ENCODE peak calls at places on chromosomes 2 and 18, in six cellular contexts. D is A549, N is AG09309, F is PC-3, V is uterus, B is coronary artery. G is an unnamed sample.

GRCh38 chr2:236866542-236867340 is 218.9 kb upstream of the COPS8 start:
- DNase-seq in D (no peak), N (no peak), F (no peak), V (no peak), B (peak), G (no peak)

GRCh38 chr18:9927392-9928063 is 13.7 kb downstream of the VAPA start:
- DNase-seq in D (no peak), N (no peak), F (no peak), V (no peak), B (no peak), G (no peak)

GRCh38 chr18:23951206-23951605 is 63.3 kb upstream of the TTC39C start:
- DNase-seq in D (no peak), N (no peak), F (no peak), V (no peak), B (no peak), G (no peak)

GRCh38 chr2:165361511-165361910 is 108.0 kb upstream of the CSRNP3 start:
- DNase-seq in D (no peak), N (no peak), F (no peak), V (no peak), B (no peak), G (no peak)

GRCh38 chr18:32158108-32158624 is 31.7 kb upstream of the MEP1B start:
- DNase-seq in D (peak), N (peak), F (peak), V (peak), B (peak), G (peak)

GRCh38 chr18:69996417-69996816 is 48.7 kb upstream of the CD226 start:
- DNase-seq in D (no peak), N (no peak), F (no peak), V (no peak), B (no peak), G (no peak)

GRCh38 chr2:24917731-24918325 is 2.2 kb downstream of the ADCY3 start:
- DNase-seq in D (no peak), N (no peak), F (no peak), V (no peak), B (no peak), G (no peak)

GRCh38 chr2:176931588-176932563 is 280.7 kb upstream of the HNRNPA3 start:
- DNase-seq in D (peak), N (peak), F (peak), V (no peak), B (no peak), G (peak)

GRCh38 chr2:48105848-48106247 is 199.6 kb upstream of the FBXO11 start:
- DNase-seq in D (no peak), N (no peak), F (no peak), V (no peak), B (no peak), G (no peak)

GRCh38 chr2:73176205-73176880 is 26.0 kb upstream of the NOTO start:
- DNase-seq in D (no peak), N (no peak), F (no peak), V (peak), B (no peak), G (no peak)

GRCh38 chr2:46268196-46268595 is 29.0 kb upstream of the EPAS1 start:
- DNase-seq in D (no peak), N (no peak), F (no peak), V (no peak), B (no peak), G (no peak)

GRCh38 chr2:80007722-80008503 is 296.6 kb downstream of the LRRTM1 start:
- DNase-seq in D (no peak), N (no peak), F (no peak), V (no peak), B (no peak), G (no peak)

GRCh38 chr18:1663879-1664705 is 759.4 kb downstream of the ADCYAP1 start:
- DNase-seq in D (peak), N (no peak), F (peak), V (peak), B (no peak), G (peak)

GRCh38 chr2:96680561-96681141 is 38.1 kb downstream of the FER1L5 start:
- DNase-seq in D (no peak), N (no peak), F (no peak), V (no peak), B (no peak), G (no peak)

GRCh38 chr2:76861708-76862107 is 660.5 kb downstream of the LRRTM4 start:
- DNase-seq in D (no peak), N (no peak), F (no peak), V (no peak), B (no peak), G (no peak)

GRCh38 chr18:31247574-31248199 is 70.3 kb upstream of the DSG1 start:
- DNase-seq in D (no peak), N (no peak), F (no peak), V (no peak), B (no peak), G (peak)

GRCh38 chr2:195710407-195710806 is 53.4 kb downstream of the SLC39A10 start:
- DNase-seq in D (no peak), N (peak), F (peak), V (no peak), B (no peak), G (no peak)

GRCh38 chr18:48263913-48264506 is 145.2 kb downstream of the ZBTB7C start:
- DNase-seq in D (no peak), N (no peak), F (peak), V (no peak), B (no peak), G (no peak)

GRCh38 chr2:131641414-131642206 is 113.9 kb downstream of the CCDC74A start:
- DNase-seq in D (no peak), N (no peak), F (no peak), V (no peak), B (no peak), G (no peak)

GRCh38 chr2:68774569-68775271 is 40.1 kb downstream of the ARHGAP25 start:
- DNase-seq in D (no peak), N (no peak), F (no peak), V (peak), B (no peak), G (no peak)

GRCh38 chr2:3386448-3386958 is 7.0 kb downstream of the TRAPPC12 start:
- DNase-seq in D (no peak), N (no peak), F (no peak), V (no peak), B (no peak), G (no peak)

GRCh38 chr2:38702413-38702812 is 36.5 kb downstream of the GALM start:
- DNase-seq in D (peak), N (peak), F (peak), V (no peak), B (no peak), G (no peak)

GRCh38 chr2:191566347-191566746 is 111.6 kb upstream of the NABP1 start:
- DNase-seq in D (peak), N (no peak), F (peak), V (peak), B (no peak), G (peak)

GRCh38 chr2:214232266-214232665 is 178.6 kb upstream of the VWC2L start:
- DNase-seq in D (no peak), N (no peak), F (no peak), V (no peak), B (no peak), G (no peak)

GRCh38 chr2:61536086-61536722 is 2.0 kb downstream of the XPO1 start:
- DNase-seq in D (peak), N (no peak), F (peak), V (no peak), B (peak), G (no peak)

GRCh38 chr2:218959761-218960195 is 312 bp downstream of the CDK5R2 start:
- DNase-seq in D (no peak), N (no peak), F (no peak), V (no peak), B (no peak), G (no peak)

GRCh38 chr2:136235451-136236418 is 117.8 kb upstream of the CXCR4 start:
- DNase-seq in D (peak), N (no peak), F (peak), V (no peak), B (no peak), G (peak)

GRCh38 chr2:149307014-149307413 is 23.4 kb upstream of the LYPD6 start:
- DNase-seq in D (no peak), N (peak), F (no peak), V (no peak), B (no peak), G (no peak)

GRCh38 chr18:3170762-3171161 is 49.0 kb downstream of the MYOM1 start:
- DNase-seq in D (no peak), N (no peak), F (no peak), V (no peak), B (no peak), G (no peak)

GRCh38 chr2:239266779-239267410 is 133.9 kb downstream of the HDAC4 start:
- DNase-seq in D (no peak), N (no peak), F (no peak), V (no peak), B (peak), G (no peak)

GRCh38 chr2:151786077-151786476 is 42.1 kb downstream of the ARL5A start:
- DNase-seq in D (no peak), N (no peak), F (no peak), V (no peak), B (no peak), G (no peak)

GRCh38 chr2:5915926-5916325 is 223.7 kb downstream of the SOX11 start:
- DNase-seq in D (peak), N (no peak), F (peak), V (no peak), B (no peak), G (no peak)

GRCh38 chr2:119223521-119224390 is at the start of gene STEAP3:
- DNase-seq in D (peak), N (no peak), F (peak), V (peak), B (peak), G (peak)

GRCh38 chr2:203510256-203510940 is 24.7 kb downstream of the RAPH1 start:
- DNase-seq in D (no peak), N (no peak), F (no peak), V (no peak), B (no peak), G (no peak)

GRCh38 chr2:121689356-121689755 is 40.1 kb upstream of the CLASP1 start:
- DNase-seq in D (peak), N (no peak), F (peak), V (no peak), B (no peak), G (peak)

GRCh38 chr2:59462418-59463197 is 1090.8 kb downstream of the BCL11A start:
- DNase-seq in D (no peak), N (no peak), F (no peak), V (no peak), B (no peak), G (no peak)

GRCh38 chr2:37447446-37447845 is 103.0 kb downstream of the QPCT start:
- DNase-seq in D (no peak), N (no peak), F (no peak), V (no peak), B (no peak), G (no peak)

GRCh38 chr2:37443082-37443481 is 98.7 kb downstream of the QPCT start:
- DNase-seq in D (no peak), N (no peak), F (no peak), V (no peak), B (no peak), G (no peak)

GRCh38 chr2:37449686-37450392 is 105.4 kb downstream of the QPCT start:
- DNase-seq in D (no peak), N (no peak), F (peak), V (peak), B (no peak), G (no peak)

GRCh38 chr2:37453024-37453423 is 108.6 kb downstream of the QPCT start:
- DNase-seq in D (no peak), N (no peak), F (no peak), V (no peak), B (no peak), G (no peak)

GRCh38 chr2:37448342-37449120 is 104.1 kb downstream of the QPCT start:
- DNase-seq in D (no peak), N (no peak), F (peak), V (no peak), B (no peak), G (no peak)
- TF ChIP-seq CTCF in D (no peak), N (no peak), F (no peak), V (no peak), B (no peak), G (no peak)

GRCh38 chr18:34901299-34901698 is 139.9 kb upstream of the MAPRE2 start:
- DNase-seq in D (peak), N (no peak), F (peak), V (no peak), B (no peak), G (no peak)
- TF ChIP-seq CTCF in D (no peak), N (no peak), F (peak), V (peak), B (no peak), G (no peak)

DNA sequence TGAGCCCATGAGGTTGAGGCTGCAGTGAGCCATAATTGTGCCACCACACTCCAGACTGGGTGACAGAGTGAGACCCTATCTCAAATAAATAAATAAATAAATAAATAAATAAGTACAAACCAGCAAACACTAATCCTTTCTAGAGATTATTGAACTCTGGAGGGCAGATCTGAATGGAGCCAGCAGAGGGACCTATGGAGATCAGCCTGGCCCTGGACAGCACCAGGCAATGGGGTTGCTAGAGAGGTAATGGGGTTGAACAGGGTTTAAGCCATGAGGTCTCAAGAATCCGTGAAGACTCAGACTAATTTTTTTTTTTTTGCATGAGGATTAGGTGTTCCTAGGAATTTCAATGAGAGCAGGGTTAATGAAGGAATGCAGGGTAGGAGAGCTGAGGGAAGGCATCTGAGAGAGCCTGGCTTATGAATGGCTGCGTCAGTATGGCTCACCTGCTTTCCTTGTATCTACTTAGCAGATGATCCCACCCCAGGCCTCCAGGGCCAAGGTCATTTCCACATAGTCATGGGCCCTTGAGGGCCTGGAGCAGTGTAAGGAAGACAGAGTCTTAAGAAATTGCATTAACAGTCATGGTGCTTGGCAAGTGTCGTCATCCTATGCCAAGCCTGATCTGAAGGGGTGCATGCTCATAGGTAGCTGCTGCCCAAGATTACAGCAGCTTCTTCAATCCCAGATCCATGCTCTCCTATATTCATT is 34.6 kb upstream of the IL37 start:
- DNase-seq in D (no peak), N (no peak), F (no peak), V (no peak), B (no peak), G (no peak)
- TF ChIP-seq CTCF in D (no peak), N (no peak), F (no peak), V (no peak), B (no peak), G (no peak)

GRCh38 chr2:237980087-237980486 is 13.3 kb downstream of the UBE2F start:
- DNase-seq in D (no peak), N (no peak), F (no peak), V (no peak), B (no peak), G (no peak)

GRCh38 chr2:237987263-237987662 is 20.4 kb downstream of the UBE2F start:
- DNase-seq in D (no peak), N (no peak), F (no peak), V (no peak), B (no peak), G (no peak)

GRCh38 chr2:237982039-237982725 is 15.4 kb downstream of the UBE2F start:
- DNase-seq in D (no peak), N (no peak), F (no peak), V (no peak), B (no peak), G (no peak)

GRCh38 chr2:237980751-237981150 is 13.9 kb downstream of the UBE2F start:
- DNase-seq in D (no peak), N (no peak), F (no peak), V (no peak), B (no peak), G (no peak)

DNA sequence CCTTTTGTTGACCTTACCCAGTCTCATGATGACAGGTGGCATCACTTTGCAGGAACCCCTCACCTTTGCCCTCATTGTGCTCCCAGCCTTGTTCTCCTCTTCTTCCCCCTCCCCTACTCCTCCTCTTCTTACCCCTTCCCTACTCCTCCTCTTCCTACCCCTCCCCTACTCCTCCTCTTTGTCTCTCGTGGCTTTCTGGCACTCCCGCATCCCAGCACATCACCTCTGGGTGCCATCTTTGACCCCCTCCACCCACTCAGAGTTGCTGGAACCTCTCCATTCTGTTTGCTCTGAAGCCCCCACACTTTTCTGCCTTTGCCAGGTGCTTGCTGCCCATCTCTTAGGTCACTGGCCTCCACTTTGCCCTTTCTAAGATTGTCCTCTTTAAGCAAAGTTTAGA is 17.1 kb downstream of the UBE2F start:
- DNase-seq in D (no peak), N (no peak), F (no peak), V (no peak), B (no peak), G (no peak)
- TF ChIP-seq CTCF in D (no peak), N (no peak), F (no peak), V (no peak), B (no peak), G (no peak)

GRCh38 chr2:202158796-202159195 is 79.6 kb downstream of the SUMO1 start:
- DNase-seq in D (peak), N (no peak), F (peak), V (no peak), B (no peak), G (no peak)
- TF ChIP-seq CTCF in D (peak), N (peak), F (peak), V (peak), B (no peak), G (no peak)

GRCh38 chr2:175251425-175252041 is 70.0 kb upstream of the ATP5MC3 start:
- DNase-seq in D (peak), N (peak), F (peak), V (no peak), B (no peak), G (peak)
- TF ChIP-seq CTCF in D (peak), N (peak), F (peak), V (peak), B (peak), G (peak)

GRCh38 chr18:28961669-28962228 is 784.8 kb upstream of the CDH2 start:
- DNase-seq in D (peak), N (no peak), F (peak), V (no peak), B (peak), G (peak)
- TF ChIP-seq CTCF in D (peak), N (peak), F (peak), V (no peak), B (no peak), G (peak)